ENCODE peak calls at places on chromosome 12, in nine cellular contexts. L is adrenal gland; W is GM23338; J is aorta; S is HCT116; R is body of pancreas; Y is naive thymus-derived CD4-positive, alpha-beta T cell; Z is brain microvascular endothelial cell; V is IMR-90. N is an unnamed sample.

GRCh38 chr12:118035194-118036041 is 18.9 kb downstream of the RFC5 start:
- DNase-seq in V (peak; percentile 22), W (no peak), S (no peak), L (no peak), Y (no peak), Z (peak; percentile 6), J (no peak), R (no peak), N (no peak)

GRCh38 chr12:22978962-22979361 is 354.0 kb downstream of the ETNK1 start:
- DNase-seq in R (no peak), L (no peak), Z (peak; percentile 87), W (no peak), V (peak; percentile 95), Y (no peak), S (no peak), J (peak; percentile 47), N (no peak)

GRCh38 chr12:57616383-57617101 is 5.3 kb downstream of the ARHGEF25 start:
- DNase-seq in R (no peak), W (no peak), Z (peak; percentile 47), L (no peak), Y (no peak), V (peak; percentile 62), S (no peak), J (no peak), N (no peak)

GRCh38 chr12:65019696-65020095 is 101.4 kb downstream of the WIF1 start:
- DNase-seq in Y (no peak), V (no peak), L (no peak), R (no peak), S (no peak), W (no peak), Z (no peak), J (no peak), N (no peak)

GRCh38 chr12:15534322-15534721 is 212.0 kb downstream of the PTPRO start:
- DNase-seq in J (no peak), R (no peak), W (no peak), L (no peak), Y (peak; percentile 42), V (peak; percentile 47), S (no peak), Z (no peak), N (no peak)

GRCh38 chr12:6888360-6888759 is 15.3 kb upstream of the SPSB2 start:
- DNase-seq in S (no peak), L (no peak), V (no peak), J (no peak), R (no peak), Y (no peak), W (no peak), Z (no peak), N (no peak)

GRCh38 chr12:4041191-4041885 is 168.1 kb upstream of the PARP11 start:
- DNase-seq in S (no peak), J (no peak), Z (no peak), W (no peak), R (no peak), L (no peak), Y (no peak), V (no peak), N (no peak)

GRCh38 chr12:19288603-19289244 is 150.6 kb upstream of the AEBP2 start:
- DNase-seq in V (peak; percentile 44), Y (no peak), W (peak; percentile 79), L (no peak), R (no peak), S (peak; percentile 22), Z (no peak), J (no peak), N (no peak)

GRCh38 chr12:108442077-108442476 is 73.0 kb upstream of the FICD start:
- DNase-seq in Y (no peak), R (no peak), L (peak; percentile 12), J (no peak), Z (no peak), W (peak; percentile 94), S (no peak), V (no peak), N (peak; percentile 85)

GRCh38 chr12:125434131-125434530 is 368.9 kb downstream of the AACS start:
- DNase-seq in S (no peak), J (no peak), Z (no peak), Y (no peak), L (no peak), V (no peak), W (no peak), R (no peak), N (no peak)

GRCh38 chr12:79326663-79327062 is 364.1 kb downstream of the PAWR start:
- DNase-seq in L (no peak), Z (no peak), J (no peak), W (no peak), R (no peak), V (no peak), S (no peak), Y (no peak), N (no peak)

GRCh38 chr12:130286041-130286440 is 51.6 kb upstream of the PIWIL1 start:
- DNase-seq in S (no peak), J (no peak), V (no peak), R (no peak), L (no peak), Z (no peak), Y (no peak), W (peak; percentile 17), N (no peak)

GRCh38 chr12:19546611-19547162 is 107.4 kb downstream of the AEBP2 start:
- DNase-seq in L (no peak), S (no peak), Z (no peak), Y (no peak), V (peak; percentile 54), J (no peak), R (no peak), W (no peak), N (no peak)

DNA sequence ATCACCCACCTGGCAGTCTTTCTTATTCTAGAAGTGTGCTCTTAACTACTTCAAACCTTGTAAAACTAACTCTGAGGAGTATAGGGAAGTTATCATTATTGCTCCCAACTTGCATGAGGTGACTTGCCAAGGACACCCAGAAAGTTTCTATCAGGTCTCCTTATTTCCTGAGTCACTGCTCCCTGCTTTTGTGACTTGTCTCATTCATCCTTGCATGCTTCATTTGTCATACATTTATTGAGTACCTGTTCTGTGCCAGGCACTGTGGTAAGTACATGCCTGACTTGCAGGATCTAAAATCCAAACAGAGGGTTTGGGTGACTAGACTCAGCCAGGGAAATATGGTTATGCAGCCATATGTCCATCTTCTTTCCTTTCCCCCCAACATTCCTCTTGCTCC is 25.5 kb downstream of the CFAP251 start:
- DNase-seq in R (no peak), J (no peak), S (no peak), W (no peak), L (no peak), V (no peak), Z (no peak), Y (no peak), N (no peak)
- H3K27ac ChIP-seq in R (no peak overlapping the region), J (no peak overlapping the region), S (no peak overlapping the region), W (peak overlapping the region; percentile 3), L (no peak overlapping the region), V (no peak overlapping the region), Z (no peak overlapping the region), Y (no peak overlapping the region), N (no peak overlapping the region)

GRCh38 chr12:132285991-132286681 is 43.3 kb downstream of the GALNT9 start:
- DNase-seq in J (peak; percentile 88), V (peak; percentile 21), Y (no peak), S (no peak), W (peak; percentile 48), R (peak; percentile 60), L (peak; percentile 68), Z (peak; percentile 51), N (no peak)
- H3K4me3 ChIP-seq in J (peak overlapping the region; percentile 17), V (no peak overlapping the region), Y (no peak overlapping the region), S (peak overlapping the region; percentile 55), W (peak overlapping the region; percentile 36), R (no peak overlapping the region), L (no peak overlapping the region), Z (no peak overlapping the region), N (peak overlapping the region; percentile 21)

GRCh38 chr12:52254180-52254964 is 20.1 kb upstream of the KRT86 start:
- DNase-seq in J (no peak), W (no peak), L (no peak), Z (no peak), V (no peak), S (no peak), Y (no peak), R (peak; percentile 3), N (no peak)
- H3K27ac ChIP-seq in J (no peak overlapping the region), W (no peak overlapping the region), L (no peak overlapping the region), Z (no peak overlapping the region), V (no peak overlapping the region), S (no peak overlapping the region), Y (no peak overlapping the region), R (no peak overlapping the region), N (no peak overlapping the region)

DNA sequence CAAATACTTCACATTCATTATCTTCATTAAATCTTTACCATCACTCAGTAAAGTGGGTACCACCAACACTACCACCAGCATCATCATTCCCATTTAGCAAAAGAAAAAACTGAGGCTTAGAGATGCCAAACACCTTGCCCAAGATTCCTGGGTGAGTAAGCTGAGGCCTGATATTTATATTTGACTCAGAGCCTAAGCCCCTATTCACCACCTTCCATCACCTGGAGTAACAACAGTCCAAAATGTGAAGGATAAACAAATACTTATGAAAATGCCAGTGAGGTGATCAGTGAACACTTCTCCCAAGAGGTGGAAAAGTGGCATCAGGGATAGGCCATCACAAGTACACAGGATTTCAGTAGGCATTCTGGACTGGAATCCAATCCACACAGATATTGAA is 3.7 kb downstream of the SLC38A1 start:
- DNase-seq in S (no peak), L (no peak), V (no peak), W (no peak), Z (no peak), J (no peak), R (no peak), Y (no peak), N (no peak)
- H3K4me3 ChIP-seq in S (no peak overlapping the region), L (no peak overlapping the region), V (no peak overlapping the region), W (peak overlapping the region; percentile 90), Z (no peak overlapping the region), J (no peak overlapping the region), R (no peak overlapping the region), Y (peak overlapping the region; percentile 93), N (no peak overlapping the region)

DNA sequence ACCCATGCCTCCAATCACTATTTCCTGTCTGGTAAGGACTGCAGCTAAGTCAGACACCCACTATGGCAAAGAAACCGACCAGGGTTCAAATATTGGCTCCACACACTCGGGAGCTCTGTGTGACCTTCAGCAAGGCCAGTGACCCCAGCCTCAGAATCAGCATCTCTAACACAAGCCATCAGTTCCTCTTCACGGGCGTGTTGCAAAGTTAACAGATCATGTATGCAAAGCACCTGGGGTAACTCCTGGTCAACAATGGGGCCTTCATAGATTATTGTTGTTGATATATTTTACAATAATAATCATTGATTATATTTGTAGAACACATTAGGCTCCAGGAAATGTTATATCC is 6.2 kb upstream of the FAM222A start:
- DNase-seq in Y (no peak), R (no peak), L (no peak), W (no peak), Z (no peak), J (no peak), S (no peak), V (no peak), N (no peak)
- H3K27ac ChIP-seq in Y (no peak overlapping the region), R (peak overlapping the region; percentile 22), L (no peak overlapping the region), W (no peak overlapping the region), Z (no peak overlapping the region), J (no peak overlapping the region), S (no peak overlapping the region), V (no peak overlapping the region), N (no peak overlapping the region)

GRCh38 chr12:30726647-30727046 is 28.1 kb downstream of the CAPRIN2 start:
- DNase-seq in V (no peak), Y (no peak), S (no peak), J (no peak), R (no peak), Z (no peak), W (no peak), L (no peak), N (no peak)
- H3K4me3 ChIP-seq in V (no peak overlapping the region), Y (no peak overlapping the region), S (no peak overlapping the region), J (no peak overlapping the region), R (no peak overlapping the region), Z (no peak overlapping the region), W (no peak overlapping the region), L (no peak overlapping the region), N (no peak overlapping the region)

N was measured in iPS DF 6.9.